ENCODE peak calls at places on chromosomes 6 and 20, in nine cellular contexts. P is tibial artery, V is mucosa of descending colon, L is SJSA1, G is body of pancreas, J is PC-3, Q is right atrium auricular region, T is ovary, R is BE2C. F is an unnamed sample. For H3K36me3, H3K4me1 and H3K9me3, the result is how much of the 10 kb centered on the place peaks cover.

GRCh38 chr20:3121271-3121911 is 36.9 kb upstream of the AVP start:
- DNase-seq in V (no peak), J (no peak), P (no peak), Q (no peak), T (no peak), L (no peak), R (no peak), G (no peak), F (no peak)

GRCh38 chr6:134111062-134111677 is 58.7 kb upstream of the SLC2A12 start:
- DNase-seq in T (no peak), P (no peak), J (peak), R (peak), V (peak), L (peak), G (peak), Q (no peak), F (peak)

GRCh38 chr6:114998492-114998891 is 655.7 kb upstream of the HS3ST5 start:
- DNase-seq in J (no peak), T (no peak), Q (no peak), P (no peak), R (no peak), V (no peak), L (no peak), G (no peak), F (no peak)

GRCh38 chr6:35248300-35248699 is 11.2 kb upstream of the ZNF76 start:
- DNase-seq in L (no peak), V (no peak), T (no peak), G (no peak), Q (no peak), J (no peak), P (no peak), R (no peak), F (no peak)

GRCh38 chr6:84979541-84979940 is 215.1 kb upstream of the TBX18 start:
- DNase-seq in P (no peak), R (no peak), T (no peak), J (peak), V (no peak), Q (no peak), G (no peak), L (peak), F (no peak)

GRCh38 chr6:152170702-152171667 is 363.5 kb downstream of the ESR1 start:
- DNase-seq in J (no peak), R (no peak), L (peak), P (no peak), V (no peak), T (no peak), Q (no peak), G (peak), F (peak)

GRCh38 chr6:113842165-113842564 is 15.0 kb upstream of the MARCKS start:
- DNase-seq in J (no peak), R (no peak), Q (no peak), T (no peak), V (no peak), P (no peak), G (no peak), L (no peak), F (no peak)

GRCh38 chr6:147001621-147002020 is 202.6 kb upstream of the STXBP5 start:
- DNase-seq in T (no peak), P (no peak), J (no peak), Q (no peak), V (no peak), L (no peak), G (no peak), R (no peak), F (no peak)

GRCh38 chr6:134217110-134217509 is 100.8 kb downstream of the SGK1 start:
- DNase-seq in T (no peak), P (no peak), L (no peak), G (no peak), J (no peak), R (no peak), Q (no peak), V (no peak), F (no peak)

GRCh38 chr6:53770690-53771320 is 24.0 kb upstream of the LRRC1 start:
- DNase-seq in T (no peak), R (no peak), J (no peak), G (no peak), Q (no peak), P (no peak), V (no peak), L (no peak), F (no peak)

GRCh38 chr20:38229376-38230252 is 30.9 kb downstream of the KIAA1755 start:
- DNase-seq in G (no peak), V (peak), T (peak), P (no peak), J (peak), L (peak), R (no peak), Q (no peak), F (no peak)

GRCh38 chr6:159533016-159533415 is 160.0 kb downstream of the SOD2 start:
- DNase-seq in Q (no peak), V (no peak), G (no peak), R (no peak), T (no peak), P (no peak), J (no peak), L (no peak), F (no peak)

GRCh38 chr20:47350181-47350550 is 6.3 kb downstream of the ZMYND8 start:
- DNase-seq in Q (no peak), R (no peak), L (no peak), P (no peak), V (no peak), J (no peak), T (no peak), G (no peak), F (peak)

GRCh38 chr6:64955435-64955848 is 751.6 kb downstream of the EYS start:
- DNase-seq in J (peak), V (no peak), G (no peak), L (no peak), R (no peak), T (no peak), Q (no peak), P (no peak), F (no peak)

DNA sequence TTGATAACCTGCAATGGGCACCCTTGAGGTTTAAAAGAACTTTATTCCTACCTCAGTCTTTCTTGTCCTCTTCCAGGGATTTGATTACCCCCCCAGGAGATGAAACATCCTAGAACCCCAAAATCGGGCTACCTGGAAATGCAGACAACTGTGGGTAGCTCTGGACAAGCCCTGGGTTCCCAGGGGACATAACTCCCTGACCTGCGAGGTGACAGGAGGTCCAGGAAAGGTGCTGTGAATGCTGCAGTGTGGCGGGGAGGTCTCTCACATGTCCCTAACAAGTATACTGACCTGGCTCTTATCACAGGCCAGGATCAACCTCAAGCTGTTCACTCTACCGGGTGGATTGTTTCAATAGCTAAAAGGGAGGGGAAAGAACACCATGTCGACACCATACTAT is 11.6 kb downstream of the JAG1 start:
- DNase-seq in J (no peak), P (no peak), Q (peak), T (no peak), L (no peak), V (no peak), G (no peak), R (no peak), F (no peak)
- H3K36me3 ChIP-seq in J (half or more), P (under half), Q (half or more), T (under half), L (half or more), V (under half), G (under half), R (under half), F (under half)

GRCh38 chr6:111745186-111745585 is 128.1 kb downstream of the FYN start:
- DNase-seq in J (no peak), P (no peak), L (no peak), G (no peak), R (no peak), T (no peak), V (no peak), Q (no peak), F (no peak)

GRCh38 chr6:111745636-111746035 is 127.6 kb downstream of the FYN start:
- DNase-seq in P (no peak), T (no peak), V (no peak), R (no peak), J (no peak), L (no peak), G (no peak), Q (no peak), F (no peak)

GRCh38 chr6:111743859-111744692 is 129.2 kb downstream of the FYN start:
- DNase-seq in T (no peak), Q (no peak), J (no peak), R (peak), V (no peak), L (no peak), P (no peak), G (peak), F (no peak)

GRCh38 chr6:111741177-111741952 is 131.9 kb downstream of the FYN start:
- DNase-seq in Q (no peak), L (no peak), G (no peak), V (no peak), R (no peak), T (no peak), P (no peak), J (no peak), F (no peak)

GRCh38 chr6:111743318-111743717 is 129.9 kb downstream of the FYN start:
- DNase-seq in R (no peak), P (no peak), L (no peak), T (no peak), Q (no peak), G (no peak), V (no peak), J (no peak), F (no peak)
- H3K4me1 ChIP-seq in R (half or more), P (under half), L (under half), T (under half), Q (half or more), G (under half), V (under half), J (under half), F (half or more)

DNA sequence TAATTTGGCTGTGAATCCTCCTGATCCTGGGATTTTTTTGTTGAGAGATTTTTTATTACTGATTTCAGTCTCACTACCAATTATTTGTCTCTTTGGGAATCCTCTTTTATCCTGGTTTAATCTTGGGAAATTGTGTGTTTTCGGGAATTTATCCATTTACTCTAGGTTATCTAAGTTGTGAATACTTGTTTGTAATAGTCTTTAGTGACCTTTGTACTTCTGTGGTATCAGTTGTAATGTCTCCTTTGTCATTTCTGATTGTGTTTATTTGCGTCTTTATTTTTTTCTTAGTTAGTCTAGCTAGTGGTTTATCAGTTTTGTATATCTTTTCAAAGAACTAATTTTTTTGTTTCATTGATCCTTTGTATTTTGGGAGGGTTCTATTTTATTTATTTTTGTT is 27.3 kb upstream of the ZNF337 start:
- DNase-seq in V (no peak), L (no peak), T (no peak), P (no peak), R (no peak), G (no peak), J (no peak), Q (no peak), F (no peak)
- H3K9me3 ChIP-seq in V (under half), L (under half), T (under half), P (under half), R (under half), G (under half), J (under half), Q (under half), F (under half)

GRCh38 chr20:49276201-49276894 is 1.5 kb downstream of the ZNFX1 start:
- DNase-seq in Q (no peak), L (peak), T (no peak), J (peak), V (no peak), R (no peak), G (peak), P (no peak), F (peak)

GRCh38 chr20:49272654-49273053 is 5.2 kb downstream of the ZNFX1 start:
- DNase-seq in R (no peak), P (no peak), Q (no peak), G (no peak), V (no peak), T (no peak), J (no peak), L (no peak), F (no peak)

GRCh38 chr20:49270736-49271135 is 7.1 kb downstream of the ZNFX1 start:
- DNase-seq in V (no peak), T (no peak), G (no peak), R (no peak), L (no peak), P (no peak), Q (no peak), J (no peak), F (no peak)

GRCh38 chr20:49275634-49276033 is 2.2 kb downstream of the ZNFX1 start:
- DNase-seq in J (peak), V (no peak), R (no peak), T (no peak), P (no peak), Q (no peak), G (no peak), L (no peak), F (no peak)

DNA sequence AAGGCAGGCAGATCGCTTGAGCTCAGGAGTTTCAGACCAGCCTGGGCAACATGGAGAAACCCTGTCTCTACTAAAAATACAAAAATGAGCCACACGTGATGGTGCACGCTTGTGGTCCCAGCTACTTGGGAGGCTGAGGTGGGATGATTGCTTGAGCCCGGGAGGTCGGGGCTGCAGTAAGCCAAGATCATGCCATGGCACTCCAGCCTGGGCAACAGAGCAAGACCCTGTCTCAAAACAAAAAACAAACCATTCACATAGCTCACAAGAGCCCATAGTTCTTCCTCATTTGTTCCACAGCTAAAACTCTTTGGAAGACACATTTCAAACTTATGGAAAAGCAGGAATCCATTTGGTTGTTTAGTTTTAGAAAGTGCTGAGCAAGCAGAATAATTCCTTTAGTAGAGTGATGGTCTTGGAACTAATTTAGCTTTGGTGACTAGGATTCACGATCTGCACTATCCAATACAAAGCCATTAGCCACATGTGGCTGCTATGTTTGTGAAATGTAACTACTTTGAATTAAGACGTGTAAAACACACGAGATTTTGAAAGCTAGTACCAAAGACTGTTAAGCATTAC is 4.1 kb downstream of the ZNFX1 start:
- DNase-seq in Q (no peak), J (no peak), G (no peak), P (no peak), R (no peak), L (no peak), T (no peak), V (no peak), F (no peak)
- H3K36me3 ChIP-seq in Q (half or more), J (under half), G (under half), P (half or more), R (half or more), L (half or more), T (under half), V (under half), F (half or more)

DNA sequence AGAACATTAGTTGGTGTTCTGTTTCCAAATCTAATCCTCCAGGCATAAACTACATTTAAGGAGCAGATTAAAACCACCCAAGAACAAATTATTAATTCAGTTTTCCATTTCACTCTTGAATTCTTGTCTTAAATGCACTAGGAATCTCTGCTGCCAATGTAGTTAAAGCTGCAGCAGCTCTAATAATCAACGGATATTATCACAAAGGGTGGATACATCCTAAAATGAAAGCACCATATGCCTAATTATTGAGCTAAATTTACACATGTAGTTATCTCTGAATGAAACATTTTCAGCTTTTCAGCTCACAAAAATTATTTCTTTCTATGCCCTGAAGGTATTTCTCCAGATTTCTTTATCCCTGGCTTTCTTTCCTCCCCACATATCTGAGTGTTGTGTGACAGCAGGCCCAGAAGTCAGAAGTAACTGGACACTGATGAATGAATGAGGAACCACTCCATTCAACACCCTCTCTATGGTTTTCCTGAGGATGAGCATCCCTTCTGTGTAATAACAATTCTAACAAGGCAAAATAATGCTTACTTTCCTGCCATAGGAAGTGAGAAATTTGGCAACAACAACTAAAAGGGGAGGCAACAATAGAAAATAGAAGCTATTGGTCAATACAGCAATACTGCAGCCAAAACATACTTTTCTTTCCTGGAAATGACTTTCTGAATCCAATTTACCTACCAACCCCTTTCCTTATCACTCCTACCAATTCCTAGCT is 14.9 kb downstream of the MAN1A1 start:
- DNase-seq in T (no peak), P (no peak), V (no peak), R (no peak), G (no peak), J (no peak), L (no peak), Q (no peak), F (no peak)
- H3K4me1 ChIP-seq in T (under half), P (half or more), V (under half), R (under half), G (under half), J (under half), L (under half), Q (under half), F (under half)

GRCh38 chr6:62640749-62641148 is 354.7 kb upstream of the KHDRBS2 start:
- DNase-seq in Q (no peak), P (no peak), T (no peak), R (no peak), V (no peak), L (no peak), G (no peak), J (peak), F (no peak)

GRCh38 chr6:62645274-62645673 is 359.2 kb upstream of the KHDRBS2 start:
- DNase-seq in R (no peak), T (no peak), Q (no peak), L (no peak), P (no peak), G (no peak), V (no peak), J (no peak), F (no peak)
- H3K9me3 ChIP-seq in R (under half), T (under half), Q (under half), L (under half), P (under half), G (under half), V (under half), J (under half), F (under half)

GRCh38 chr6:30782425-30783014 is 38.2 kb upstream of the IER3 start:
- DNase-seq in T (no peak), L (peak), J (peak), R (no peak), G (no peak), V (no peak), Q (no peak), P (no peak), F (no peak)
- H3K36me3 ChIP-seq in T (under half), L (under half), J (under half), R (under half), G (under half), V (under half), Q (under half), P (under half), F (under half)

DNA sequence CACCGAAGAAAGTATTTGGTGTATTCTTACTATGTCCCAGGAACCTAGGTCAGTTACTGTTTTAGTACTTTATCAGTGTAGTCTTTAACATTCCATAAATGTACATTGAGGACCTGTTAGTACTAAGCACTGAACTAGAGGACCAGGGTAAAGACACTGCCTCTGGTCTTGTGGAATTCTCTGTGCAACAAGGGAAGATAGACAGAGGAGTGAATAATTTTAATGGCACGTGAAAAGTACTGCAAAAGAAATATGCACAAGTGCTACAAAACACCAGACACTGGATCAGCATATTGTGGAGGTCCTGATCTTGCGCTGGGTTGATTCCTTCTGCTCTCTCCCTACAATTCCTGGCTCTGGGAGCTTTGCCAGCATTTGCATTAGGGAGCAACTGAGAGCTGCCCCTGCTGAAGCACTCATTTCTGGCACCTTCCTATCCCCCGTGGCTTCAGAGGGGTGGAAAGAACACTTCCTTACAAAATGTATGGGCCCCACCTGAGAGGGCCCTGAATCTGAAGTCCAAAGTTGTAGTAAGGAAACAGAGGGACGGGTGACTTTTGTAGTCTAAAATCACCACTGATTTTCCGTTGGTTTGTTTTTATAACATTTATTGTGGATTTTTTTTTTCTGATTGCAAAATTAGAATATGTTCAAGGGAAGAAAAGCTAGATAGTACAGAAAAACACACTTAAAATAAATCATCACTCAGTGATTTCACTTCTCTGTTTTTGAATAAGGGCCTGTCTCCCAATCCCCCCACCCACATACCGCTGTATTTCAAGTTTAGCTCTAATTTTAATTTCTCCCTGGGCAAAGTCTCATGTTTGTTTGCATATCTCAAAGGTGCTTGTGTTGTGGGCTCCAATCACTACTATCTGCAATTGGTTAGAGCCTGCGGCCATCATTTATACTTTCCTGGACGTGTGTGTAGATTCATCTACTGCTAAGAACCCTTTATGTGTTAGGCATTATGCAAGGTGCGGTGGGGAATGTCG is 4.9 kb downstream of the PKIG start:
- DNase-seq in G (no peak), L (no peak), R (no peak), Q (no peak), T (no peak), V (no peak), J (no peak), P (no peak), F (no peak)
- H3K4me1 ChIP-seq in G (under half), L (under half), R (under half), Q (half or more), T (under half), V (under half), J (under half), P (half or more), F (under half)

GRCh38 chr6:41262401-41262800 is 24.1 kb downstream of the TREM1 start:
- DNase-seq in T (no peak), R (no peak), V (no peak), J (no peak), P (no peak), L (no peak), G (no peak), Q (no peak), F (no peak)
- H3K9me3 ChIP-seq in T (under half), R (under half), V (under half), J (under half), P (under half), L (under half), G (under half), Q (under half), F (under half)

F was measured in CD4-positive, CD25-positive, alpha-beta regulatory T cell.